ENCODE peak calls at places on chromosomes 13 and 19, in four cellular contexts. Y is GM23338; A is CD8-positive, alpha-beta T cell; X is CD8-positive, alpha-beta memory T cell. J is an unnamed sample. For H3K27me3, the result is how much of the 10 kb centered on the place peaks cover.

GRCh38 chr13:25116044-25116443 is 20.1 kb downstream of the PABPC3 start:
- DNase-seq in Y (no peak), A (no peak), X (no peak), J (no peak)

GRCh38 chr19:17303940-17304267 is 679 bp upstream of the ABHD8 start:
- DNase-seq in Y (no peak), A (no peak), X (no peak), J (no peak)

GRCh38 chr19:3538965-3539742 is at the start of gene TEKTIP1:
- DNase-seq in Y (peak), A (no peak), X (no peak), J (no peak)

GRCh38 chr13:105177265-105177900 is 1358.1 kb downstream of the EFNB2 start:
- DNase-seq in Y (no peak), A (no peak), X (no peak), J (no peak)

GRCh38 chr19:50050406-50051223 is 24.8 kb downstream of the ZNF473 start:
- DNase-seq in Y (peak), A (peak), X (peak), J (peak)

GRCh38 chr19:52190679-52191293 is 934 bp downstream of the PPP2R1A start:
- DNase-seq in Y (peak), A (no peak), X (no peak), J (no peak)

GRCh38 chr13:24911135-24911524 is 147.2 kb downstream of the RNF17 start:
- DNase-seq in Y (no peak), A (no peak), X (no peak), J (no peak)

GRCh38 chr19:19823916-19824315 is 2.4 kb upstream of the ZNF506 start:
- DNase-seq in Y (no peak), A (no peak), X (no peak), J (no peak)

GRCh38 chr13:59877933-59878332 is 285.8 kb downstream of the DIAPH3 start:
- DNase-seq in Y (no peak), A (no peak), X (no peak), J (no peak)

GRCh38 chr13:110471833-110472162 is 89.7 kb downstream of the RAB20 start:
- DNase-seq in Y (no peak), A (no peak), X (no peak), J (no peak)

GRCh38 chr13:45316210-45316799 is 24.7 kb downstream of the TPT1 start:
- DNase-seq in Y (no peak), A (no peak), X (no peak), J (no peak)

GRCh38 chr13:106819413-106820180 is 251.7 kb upstream of the ARGLU1 start:
- DNase-seq in Y (no peak), A (no peak), X (no peak), J (no peak)

GRCh38 chr13:98478134-98479129 is 98.5 kb downstream of the STK24 start:
- DNase-seq in Y (peak), A (peak), X (no peak), J (no peak)

GRCh38 chr13:30345426-30346100 is 38.2 kb upstream of the KATNAL1 start:
- DNase-seq in Y (no peak), A (no peak), X (no peak), J (no peak)

GRCh38 chr13:113947321-113948033 is 26.4 kb downstream of the C13orf46 start:
- DNase-seq in Y (peak), A (no peak), X (no peak), J (no peak)

GRCh38 chr13:38819596-38819995 is 132.7 kb downstream of the FREM2 start:
- DNase-seq in Y (no peak), A (no peak), X (no peak), J (no peak)
- H3K27ac ChIP-seq in Y (no peak), A (no peak), X (no peak), J (no peak)

GRCh38 chr19:30688696-30689095 is 316.5 kb downstream of the ZNF536 start:
- DNase-seq in Y (no peak), A (no peak), X (no peak), J (no peak)
- H3K27me3 ChIP-seq in Y (under half), A (under half), X (under half), J (half or more)

GRCh38 chr19:47155141-47155540 is 24.5 kb downstream of the SAE1 start:
- DNase-seq in Y (no peak), A (no peak), X (no peak), J (no peak)

GRCh38 chr19:47158879-47159509 is 28.4 kb downstream of the SAE1 start:
- DNase-seq in Y (no peak), A (peak), X (no peak), J (peak)

GRCh38 chr19:47157455-47158321 is 27.1 kb downstream of the SAE1 start:
- DNase-seq in Y (peak), A (peak), X (no peak), J (peak)

GRCh38 chr19:47156861-47157454 is 26.3 kb downstream of the SAE1 start:
- DNase-seq in Y (no peak), A (peak), X (no peak), J (no peak)

GRCh38 chr19:47158367-47158791 is 27.7 kb downstream of the SAE1 start:
- DNase-seq in Y (no peak), A (peak), X (no peak), J (no peak)
- H3K27ac ChIP-seq in Y (peak), A (peak), X (no peak), J (peak)

GRCh38 chr13:28817204-28817603 is 2.9 kb upstream of the MTUS2 start:
- DNase-seq in Y (peak), A (no peak), X (no peak), J (no peak)

GRCh38 chr13:28820099-28821051 is at the start of gene MTUS2:
- DNase-seq in Y (peak), A (no peak), X (no peak), J (no peak)

GRCh38 chr13:28819046-28819747 is 942 bp upstream of the MTUS2 start:
- DNase-seq in Y (peak), A (no peak), X (no peak), J (no peak)

GRCh38 chr13:28822161-28822560 is 2.0 kb downstream of the MTUS2 start:
- DNase-seq in Y (no peak), A (no peak), X (no peak), J (no peak)

DNA sequence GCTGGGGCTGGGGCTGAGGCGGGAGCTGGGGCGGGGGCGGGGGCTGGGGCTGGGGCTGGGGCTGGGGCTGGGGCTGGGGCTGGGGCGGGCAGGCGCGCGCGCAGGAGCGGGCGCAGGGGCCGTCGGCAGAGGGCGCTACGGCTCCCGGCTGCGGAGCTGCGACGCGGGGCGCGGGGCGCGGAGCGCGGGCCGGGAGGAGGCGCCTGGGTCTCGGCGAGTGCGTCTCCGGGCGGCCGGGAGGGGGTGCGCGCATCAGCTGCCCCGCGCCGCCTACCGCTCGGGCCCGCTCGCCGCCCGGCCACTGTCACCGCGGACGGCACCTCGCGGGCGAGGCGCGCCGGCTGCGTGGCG is 416 bp upstream of the MTUS2 start:
- DNase-seq in Y (peak), A (peak), X (no peak), J (peak)
- H3K27me3 ChIP-seq in Y (half or more), A (under half), X (under half), J (under half)

GRCh38 chr19:13210941-13211340 is 60.7 kb downstream of the IER2 start:
- DNase-seq in Y (no peak), A (no peak), X (no peak), J (no peak)
- H3K27ac ChIP-seq in Y (no peak), A (no peak), X (no peak), J (no peak)

GRCh38 chr19:5430237-5430636 is 25.0 kb upstream of the ZNRF4 start:
- DNase-seq in Y (peak), A (no peak), X (no peak), J (no peak)

GRCh38 chr19:5423567-5424125 is 31.6 kb upstream of the ZNRF4 start:
- DNase-seq in Y (no peak), A (no peak), X (no peak), J (no peak)

GRCh38 chr19:5424192-5424973 is 30.8 kb upstream of the ZNRF4 start:
- DNase-seq in Y (no peak), A (no peak), X (no peak), J (no peak)

DNA sequence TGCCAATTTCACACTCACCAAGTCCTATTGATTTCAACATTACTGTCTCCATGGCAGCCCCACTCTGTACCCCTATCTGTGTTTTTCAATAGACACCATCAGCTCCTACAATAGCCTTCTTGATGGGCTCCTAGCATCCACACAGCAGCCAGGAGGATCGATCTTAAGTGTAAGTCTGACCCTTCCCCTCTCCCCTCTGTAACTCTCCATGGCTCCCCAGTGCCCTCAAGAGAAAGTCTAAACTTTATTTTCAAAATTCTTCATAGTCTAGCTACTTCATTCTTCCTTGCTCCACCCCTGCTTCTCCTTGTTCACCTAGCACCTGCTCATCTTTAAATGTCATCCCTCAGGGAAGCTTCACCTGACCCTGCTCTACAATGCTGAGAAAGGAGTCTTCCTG is 30.0 kb upstream of the ZNRF4 start:
- DNase-seq in Y (no peak), A (no peak), X (no peak), J (no peak)
- H3K27me3 ChIP-seq in Y (under half), A (under half), X (under half), J (under half)